ENCODE peak calls at places on chromosomes 16 and 17, in nine cellular contexts. H is CD4-positive, alpha-beta memory T cell; Z is pancreas; W is lower lobe of right lung; Q is fibroblast of lung; X is adrenal gland; K is A673; P is stomach; R is neuronal stem cell. D is an unnamed sample.
A peak's percentile ranks its signal among the peaks of the same experiment; 100 is the strongest.

GRCh38 chr17:35944151-35944550 is 638 bp upstream of the LYZL6 start:
- DNase-seq in H (no peak), Z (no peak), W (no peak), Q (no peak), X (no peak), K (no peak), P (no peak), R (no peak), D (no peak)

GRCh38 chr16:88768041-88768876 is 16.8 kb downstream of the PIEZO1 start:
- DNase-seq in H (no peak), Z (no peak), W (peak; percentile 87), Q (peak; percentile 71), X (peak; percentile 40), K (no peak), P (no peak), R (no peak), D (peak; percentile 97)

GRCh38 chr17:57408064-57408811 is 151.9 kb downstream of the MSI2 start:
- DNase-seq in H (peak; percentile 0), Z (no peak), W (peak; percentile 53), Q (peak; percentile 42), X (no peak), K (no peak), P (no peak), R (no peak), D (no peak)

GRCh38 chr16:85659336-85659735 is 29.4 kb downstream of the GINS2 start:
- DNase-seq in H (no peak), Z (no peak), W (peak; percentile 4), Q (no peak), X (no peak), K (no peak), P (no peak), R (no peak), D (no peak)

GRCh38 chr16:81866820-81867440 is 87.8 kb downstream of the PLCG2 start:
- DNase-seq in H (no peak), Z (no peak), W (peak; percentile 81), Q (no peak), X (peak; percentile 63), K (no peak), P (peak; percentile 55), R (no peak), D (peak; percentile 23)

GRCh38 chr17:21419299-21420239 is 43.4 kb downstream of the KCNJ12 start:
- DNase-seq in H (peak; percentile 52), Z (peak; percentile 55), W (no peak), Q (no peak), X (no peak), K (no peak), P (no peak), R (no peak), D (no peak)

GRCh38 chr16:23836078-23836403 is 258 bp downstream of the PRKCB start:
- DNase-seq in H (no peak), Z (peak; percentile 54), W (peak; percentile 49), Q (no peak), X (no peak), K (no peak), P (no peak), R (no peak), D (no peak)

GRCh38 chr16:80899804-80900592 is 95.6 kb upstream of the CDYL2 start:
- DNase-seq in H (no peak), Z (peak; percentile 87), W (peak; percentile 68), Q (peak; percentile 92), X (peak; percentile 71), K (peak; percentile 24), P (peak; percentile 96), R (no peak), D (peak; percentile 71)

GRCh38 chr17:41437769-41438168 is 3.0 kb downstream of the KRT38 start:
- DNase-seq in H (no peak), Z (no peak), W (no peak), Q (no peak), X (no peak), K (no peak), P (no peak), R (no peak), D (no peak)

GRCh38 chr16:25699069-25699468 is 7.3 kb downstream of the HS3ST4 start:
- DNase-seq in H (no peak), Z (no peak), W (no peak), Q (no peak), X (no peak), K (peak; percentile 57), P (no peak), R (no peak), D (no peak)

GRCh38 chr17:54900457-54901229 is at the start of gene TOM1L1:
- DNase-seq in H (peak; percentile 9), Z (peak; percentile 92), W (peak; percentile 88), Q (peak; percentile 67), X (peak; percentile 79), K (peak; percentile 91), P (peak; percentile 90), R (peak; percentile 69), D (peak; percentile 89)

GRCh38 chr16:87924041-87924851 is 12.1 kb downstream of the CA5A start:
- DNase-seq in H (no peak), Z (no peak), W (no peak), Q (no peak), X (no peak), K (peak; percentile 74), P (no peak), R (no peak), D (peak; percentile 97)

GRCh38 chr16:5979905-5980550 is 882.4 kb upstream of the EEF2KMT start:
- DNase-seq in H (no peak), Z (no peak), W (no peak), Q (no peak), X (no peak), K (no peak), P (no peak), R (no peak), D (no peak)

GRCh38 chr17:56020369-56020768 is 132.9 kb upstream of the ANKFN1 start:
- DNase-seq in H (no peak), Z (no peak), W (no peak), Q (no peak), X (no peak), K (no peak), P (no peak), R (no peak), D (no peak)

GRCh38 chr17:28972437-28972836 is 21.1 kb upstream of the PHF12 start:
- DNase-seq in H (no peak), Z (no peak), W (no peak), Q (peak; percentile 49), X (no peak), K (no peak), P (no peak), R (no peak), D (no peak)

GRCh38 chr16:8919089-8919933 is 37.2 kb downstream of the LITAFD start:
- DNase-seq in H (no peak), Z (no peak), W (no peak), Q (no peak), X (no peak), K (no peak), P (no peak), R (no peak), D (no peak)

GRCh38 chr16:49456763-49457162 is 83.2 kb downstream of the C16orf78 start:
- DNase-seq in H (no peak), Z (no peak), W (no peak), Q (no peak), X (no peak), K (no peak), P (peak; percentile 18), R (no peak), D (no peak)

GRCh38 chr17:40648326-40648968 is 829 bp upstream of the SMARCE1 start:
- DNase-seq in H (no peak), Z (peak; percentile 71), W (no peak), Q (peak; percentile 24), X (peak; percentile 29), K (no peak), P (peak; percentile 37), R (peak; percentile 69), D (no peak)

GRCh38 chr16:14539631-14540030 is 90.4 kb downstream of the PARN start:
- DNase-seq in H (no peak), Z (no peak), W (no peak), Q (peak; percentile 75), X (no peak), K (no peak), P (no peak), R (no peak), D (no peak)

DNA sequence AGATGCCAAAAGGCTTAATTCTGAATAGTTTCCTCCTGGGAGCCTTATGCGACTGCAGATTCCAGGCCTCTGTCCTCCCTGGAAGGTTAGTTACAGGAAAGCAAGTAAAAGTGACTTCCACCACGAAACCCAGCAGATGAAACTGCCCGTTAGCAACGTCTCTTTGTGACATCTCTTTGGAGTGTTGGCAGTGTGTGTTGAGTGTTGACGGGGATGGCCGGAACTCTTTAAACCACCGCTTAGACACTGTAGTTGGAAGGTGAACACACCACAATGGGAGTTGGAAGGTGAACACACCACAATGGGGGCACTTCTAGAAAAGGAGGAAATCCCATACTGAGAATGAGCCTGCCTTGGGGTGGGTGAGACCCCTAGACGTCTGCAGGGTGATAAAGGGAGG is 858 bp downstream of the SKAP1 start:
- DNase-seq in H (peak; percentile 42), Z (no peak), W (no peak), Q (no peak), X (no peak), K (no peak), P (no peak), R (no peak), D (no peak)
- H3K4me3 ChIP-seq in H (peak overlapping the region; percentile 90), Z (no peak overlapping the region), W (peak overlapping the region; percentile 46), Q (no peak overlapping the region), X (no peak overlapping the region), K (no peak overlapping the region), P (peak overlapping the region; percentile 42), R (no peak overlapping the region), D (no peak overlapping the region)

GRCh38 chr17:81022371-81022729 is 12.6 kb upstream of the BAIAP2 start:
- DNase-seq in H (no peak), Z (no peak), W (no peak), Q (no peak), X (no peak), K (no peak), P (no peak), R (no peak), D (no peak)
- H3K4me1 ChIP-seq in H (peaks cover 32% of the 10 kb centered on the region), Z (peaks cover 4% of the 10 kb centered on the region), W (peaks cover 82% of the 10 kb centered on the region), Q (peaks cover 7% of the 10 kb centered on the region), X (peaks cover 18% of the 10 kb centered on the region), K (peaks cover 19% of the 10 kb centered on the region), P (peaks cover 68% of the 10 kb centered on the region), R (peaks cover 16% of the 10 kb centered on the region), D (peaks cover 43% of the 10 kb centered on the region)

GRCh38 chr16:17434006-17434405 is 36.8 kb downstream of the XYLT1 start:
- DNase-seq in H (no peak), Z (no peak), W (no peak), Q (no peak), X (no peak), K (no peak), P (no peak), R (no peak), D (no peak)
- H3K4me3 ChIP-seq in H (no peak overlapping the region), Z (no peak overlapping the region), W (no peak overlapping the region), Q (no peak overlapping the region), X (no peak overlapping the region), K (no peak overlapping the region), P (no peak overlapping the region), R (no peak overlapping the region), D (no peak overlapping the region)

DNA sequence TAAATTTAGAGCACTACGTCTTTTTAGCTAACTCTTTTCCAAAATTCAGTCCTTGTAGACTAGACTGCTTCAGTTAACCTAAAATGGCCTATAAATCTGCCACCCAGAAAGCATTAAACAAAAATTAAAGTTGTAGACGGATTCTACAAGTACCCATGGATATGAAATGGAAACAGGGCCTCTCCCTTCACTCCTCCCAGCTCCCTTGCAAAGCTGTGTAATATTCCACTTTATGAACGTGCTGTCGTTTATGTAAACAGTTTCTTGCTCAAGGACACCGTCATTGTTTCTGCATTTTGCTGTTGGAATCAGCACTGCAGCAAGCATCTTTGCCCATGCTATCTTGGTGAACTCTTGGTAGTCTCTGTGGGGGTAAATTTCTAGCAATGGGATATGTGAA is 5.1 kb downstream of the MED9 start:
- DNase-seq in H (no peak), Z (no peak), W (no peak), Q (no peak), X (no peak), K (no peak), P (no peak), R (no peak), D (no peak)
- H3K4me1 ChIP-seq in H (peaks cover 46% of the 10 kb centered on the region), Z (peaks cover 19% of the 10 kb centered on the region), W (peaks cover 27% of the 10 kb centered on the region), Q (peaks cover 5% of the 10 kb centered on the region), X (peaks cover 42% of the 10 kb centered on the region), K (peaks cover 9% of the 10 kb centered on the region), P (peaks cover 53% of the 10 kb centered on the region), R (peaks cover 2% of the 10 kb centered on the region), D (peaks cover 31% of the 10 kb centered on the region)

D was measured in thyroid gland.